ENCODE peak calls at places on chromosome 13, in nine cellular contexts. One of them, this sample, is unnamed.
A peak's percentile ranks its signal among the peaks of the same experiment; 100 is the strongest.

GRCh38 chr13:73300718-73301425 is 242.1 kb downstream of the KLF5 start:
- DNase-seq in cardiac muscle cell: no peak
- DNase-seq in astrocyte: no peak
- DNase-seq in HCT116: no peak
- DNase-seq in Peyer's patch: no peak
- DNase-seq in choroid plexus epithelial cell: no peak
- DNase-seq in omental fat pad: no peak
- DNase-seq in BJ: no peak
- DNase-seq in progenitor cell of endocrine pancreas: no peak
- DNase-seq in this sample: no peak

GRCh38 chr13:90732049-90732448 is 615.4 kb upstream of the MIR17HG start:
- DNase-seq in cardiac muscle cell: no peak
- DNase-seq in astrocyte: no peak
- DNase-seq in HCT116: no peak
- DNase-seq in Peyer's patch: no peak
- DNase-seq in choroid plexus epithelial cell: no peak
- DNase-seq in omental fat pad: no peak
- DNase-seq in BJ: no peak
- DNase-seq in progenitor cell of endocrine pancreas: no peak
- DNase-seq in this sample: no peak

GRCh38 chr13:94550030-94550738 is 45.8 kb downstream of the TGDS start:
- DNase-seq in cardiac muscle cell: peak; percentile 59
- DNase-seq in astrocyte: peak; percentile 49
- DNase-seq in HCT116: no peak
- DNase-seq in Peyer's patch: no peak
- DNase-seq in choroid plexus epithelial cell: peak; percentile 56
- DNase-seq in omental fat pad: peak; percentile 23
- DNase-seq in BJ: no peak
- DNase-seq in progenitor cell of endocrine pancreas: no peak
- DNase-seq in this sample: peak; percentile 39

GRCh38 chr13:113448885-113449692 is 4.2 kb downstream of the ADPRHL1 start:
- DNase-seq in cardiac muscle cell: no peak
- DNase-seq in astrocyte: no peak
- DNase-seq in HCT116: peak; percentile 96
- DNase-seq in Peyer's patch: peak; percentile 25
- DNase-seq in choroid plexus epithelial cell: no peak
- DNase-seq in omental fat pad: no peak
- DNase-seq in BJ: no peak
- DNase-seq in progenitor cell of endocrine pancreas: no peak
- DNase-seq in this sample: peak; percentile 86

GRCh38 chr13:40287428-40287827 is 379.0 kb downstream of the FOXO1 start:
- DNase-seq in cardiac muscle cell: no peak
- DNase-seq in astrocyte: no peak
- DNase-seq in HCT116: no peak
- DNase-seq in Peyer's patch: no peak
- DNase-seq in choroid plexus epithelial cell: no peak
- DNase-seq in omental fat pad: no peak
- DNase-seq in BJ: no peak
- DNase-seq in progenitor cell of endocrine pancreas: no peak
- DNase-seq in this sample: no peak

GRCh38 chr13:108534728-108535127 is 94.7 kb upstream of the MYO16 start:
- DNase-seq in cardiac muscle cell: no peak
- DNase-seq in astrocyte: no peak
- DNase-seq in HCT116: no peak
- DNase-seq in Peyer's patch: no peak
- DNase-seq in choroid plexus epithelial cell: no peak
- DNase-seq in omental fat pad: no peak
- DNase-seq in BJ: no peak
- DNase-seq in progenitor cell of endocrine pancreas: no peak
- DNase-seq in this sample: no peak

GRCh38 chr13:69956343-69956742 is 151.3 kb upstream of the ATXN8OS start:
- DNase-seq in cardiac muscle cell: no peak
- DNase-seq in astrocyte: no peak
- DNase-seq in HCT116: no peak
- DNase-seq in Peyer's patch: no peak
- DNase-seq in choroid plexus epithelial cell: no peak
- DNase-seq in omental fat pad: no peak
- DNase-seq in BJ: no peak
- DNase-seq in progenitor cell of endocrine pancreas: no peak
- DNase-seq in this sample: no peak

GRCh38 chr13:40940841-40941240 is 78.3 kb downstream of the ELF1 start:
- DNase-seq in cardiac muscle cell: peak; percentile 60
- DNase-seq in astrocyte: no peak
- DNase-seq in HCT116: no peak
- DNase-seq in Peyer's patch: no peak
- DNase-seq in choroid plexus epithelial cell: no peak
- DNase-seq in omental fat pad: no peak
- DNase-seq in BJ: no peak
- DNase-seq in progenitor cell of endocrine pancreas: no peak
- DNase-seq in this sample: no peak

GRCh38 chr13:76925115-76925514 is 23.2 kb upstream of the ACOD1 start:
- DNase-seq in cardiac muscle cell: no peak
- DNase-seq in astrocyte: peak; percentile 13
- DNase-seq in HCT116: no peak
- DNase-seq in Peyer's patch: no peak
- DNase-seq in choroid plexus epithelial cell: no peak
- DNase-seq in omental fat pad: no peak
- DNase-seq in BJ: no peak
- DNase-seq in progenitor cell of endocrine pancreas: no peak
- DNase-seq in this sample: no peak

GRCh38 chr13:67075239-67075638 is 154.9 kb downstream of the PCDH9 start:
- DNase-seq in cardiac muscle cell: peak; percentile 64
- DNase-seq in astrocyte: no peak
- DNase-seq in HCT116: no peak
- DNase-seq in Peyer's patch: no peak
- DNase-seq in choroid plexus epithelial cell: peak; percentile 73
- DNase-seq in omental fat pad: no peak
- DNase-seq in BJ: no peak
- DNase-seq in progenitor cell of endocrine pancreas: no peak
- DNase-seq in this sample: no peak
- TF ChIP-seq CTCF in cardiac muscle cell: peak; percentile 40
- TF ChIP-seq CTCF in astrocyte: no peak
- TF ChIP-seq CTCF in HCT116: no peak
- TF ChIP-seq CTCF in Peyer's patch: no peak
- TF ChIP-seq CTCF in choroid plexus epithelial cell: peak; percentile 51
- TF ChIP-seq CTCF in omental fat pad: no peak
- TF ChIP-seq CTCF in BJ: no peak
- TF ChIP-seq CTCF in progenitor cell of endocrine pancreas: no peak
- TF ChIP-seq CTCF in this sample: no peak

GRCh38 chr13:20173121-20173746 is 12.4 kb upstream of the GJA3 start:
- DNase-seq in cardiac muscle cell: no peak
- DNase-seq in astrocyte: no peak
- DNase-seq in HCT116: no peak
- DNase-seq in Peyer's patch: no peak
- DNase-seq in choroid plexus epithelial cell: no peak
- DNase-seq in omental fat pad: no peak
- DNase-seq in BJ: no peak
- DNase-seq in progenitor cell of endocrine pancreas: no peak
- DNase-seq in this sample: no peak

GRCh38 chr13:20165417-20166257 is 4.8 kb upstream of the GJA3 start:
- DNase-seq in cardiac muscle cell: no peak
- DNase-seq in astrocyte: no peak
- DNase-seq in HCT116: no peak
- DNase-seq in Peyer's patch: no peak
- DNase-seq in choroid plexus epithelial cell: no peak
- DNase-seq in omental fat pad: no peak
- DNase-seq in BJ: no peak
- DNase-seq in progenitor cell of endocrine pancreas: no peak
- DNase-seq in this sample: no peak

GRCh38 chr13:20170931-20171330 is 10.1 kb upstream of the GJA3 start:
- DNase-seq in cardiac muscle cell: no peak
- DNase-seq in astrocyte: no peak
- DNase-seq in HCT116: no peak
- DNase-seq in Peyer's patch: no peak
- DNase-seq in choroid plexus epithelial cell: no peak
- DNase-seq in omental fat pad: no peak
- DNase-seq in BJ: no peak
- DNase-seq in progenitor cell of endocrine pancreas: no peak
- DNase-seq in this sample: no peak

GRCh38 chr13:20171364-20171763 is 10.5 kb upstream of the GJA3 start:
- DNase-seq in cardiac muscle cell: no peak
- DNase-seq in astrocyte: peak; percentile 47
- DNase-seq in HCT116: no peak
- DNase-seq in Peyer's patch: no peak
- DNase-seq in choroid plexus epithelial cell: no peak
- DNase-seq in omental fat pad: no peak
- DNase-seq in BJ: no peak
- DNase-seq in progenitor cell of endocrine pancreas: no peak
- DNase-seq in this sample: no peak

GRCh38 chr13:20168396-20168795 is 7.5 kb upstream of the GJA3 start:
- DNase-seq in cardiac muscle cell: no peak
- DNase-seq in astrocyte: no peak
- DNase-seq in HCT116: no peak
- DNase-seq in Peyer's patch: no peak
- DNase-seq in choroid plexus epithelial cell: no peak
- DNase-seq in omental fat pad: no peak
- DNase-seq in BJ: no peak
- DNase-seq in progenitor cell of endocrine pancreas: no peak
- DNase-seq in this sample: no peak
- TF ChIP-seq CTCF in cardiac muscle cell: no peak
- TF ChIP-seq CTCF in astrocyte: no peak
- TF ChIP-seq CTCF in HCT116: no peak
- TF ChIP-seq CTCF in Peyer's patch: no peak
- TF ChIP-seq CTCF in choroid plexus epithelial cell: no peak
- TF ChIP-seq CTCF in omental fat pad: no peak
- TF ChIP-seq CTCF in BJ: no peak
- TF ChIP-seq CTCF in progenitor cell of endocrine pancreas: no peak
- TF ChIP-seq CTCF in this sample: no peak

GRCh38 chr13:33109801-33110200 is 93.6 kb downstream of the KL start:
- DNase-seq in cardiac muscle cell: no peak
- DNase-seq in astrocyte: no peak
- DNase-seq in HCT116: no peak
- DNase-seq in Peyer's patch: no peak
- DNase-seq in choroid plexus epithelial cell: no peak
- DNase-seq in omental fat pad: no peak
- DNase-seq in BJ: no peak
- DNase-seq in progenitor cell of endocrine pancreas: no peak
- DNase-seq in this sample: no peak
- TF ChIP-seq CTCF in cardiac muscle cell: peak; percentile 19
- TF ChIP-seq CTCF in astrocyte: peak; percentile 19
- TF ChIP-seq CTCF in HCT116: peak; percentile 55
- TF ChIP-seq CTCF in Peyer's patch: no peak
- TF ChIP-seq CTCF in choroid plexus epithelial cell: peak; percentile 50
- TF ChIP-seq CTCF in omental fat pad: no peak
- TF ChIP-seq CTCF in BJ: peak; percentile 13
- TF ChIP-seq CTCF in progenitor cell of endocrine pancreas: no peak
- TF ChIP-seq CTCF in this sample: no peak

GRCh38 chr13:97433727-97434416 is at the start of gene RAP2A:
- DNase-seq in cardiac muscle cell: peak; percentile 97
- DNase-seq in astrocyte: peak; percentile 79
- DNase-seq in HCT116: peak; percentile 65
- DNase-seq in Peyer's patch: peak; percentile 86
- DNase-seq in choroid plexus epithelial cell: peak; percentile 97
- DNase-seq in omental fat pad: peak; percentile 44
- DNase-seq in BJ: peak; percentile 50
- DNase-seq in progenitor cell of endocrine pancreas: peak; percentile 88
- DNase-seq in this sample: peak; percentile 90
- TF ChIP-seq CTCF in cardiac muscle cell: no peak
- TF ChIP-seq CTCF in astrocyte: no peak
- TF ChIP-seq CTCF in HCT116: no peak
- TF ChIP-seq CTCF in Peyer's patch: no peak
- TF ChIP-seq CTCF in choroid plexus epithelial cell: no peak
- TF ChIP-seq CTCF in omental fat pad: no peak
- TF ChIP-seq CTCF in BJ: no peak
- TF ChIP-seq CTCF in progenitor cell of endocrine pancreas: no peak
- TF ChIP-seq CTCF in this sample: no peak

DNA sequence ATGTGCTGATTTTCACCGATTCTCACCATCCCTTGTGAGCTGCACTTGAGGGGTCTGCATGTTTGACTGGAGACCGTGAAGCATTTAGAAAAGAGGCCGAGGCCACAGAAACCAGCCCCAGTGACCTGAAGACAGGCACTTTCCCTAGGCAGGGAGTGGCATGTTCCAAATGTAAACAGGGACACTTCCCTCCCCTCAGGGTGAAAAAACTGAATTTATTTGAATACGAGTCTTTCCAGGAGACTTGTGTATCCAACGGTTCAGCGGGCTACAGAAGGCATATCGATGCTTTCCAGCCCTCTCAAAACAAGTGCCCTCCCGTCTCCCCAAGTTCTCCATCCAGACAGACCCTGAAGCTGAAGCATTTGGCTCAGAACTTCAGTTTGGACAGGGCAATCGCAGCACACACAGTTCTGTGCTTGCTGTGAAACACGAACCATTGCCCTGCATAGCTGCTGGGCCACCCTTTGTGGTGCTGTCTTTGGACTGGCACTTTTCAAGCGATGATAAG is 106.1 kb downstream of the ZIC5 start:
- DNase-seq in cardiac muscle cell: no peak
- DNase-seq in astrocyte: no peak
- DNase-seq in HCT116: no peak
- DNase-seq in Peyer's patch: no peak
- DNase-seq in choroid plexus epithelial cell: no peak
- DNase-seq in omental fat pad: no peak
- DNase-seq in BJ: no peak
- DNase-seq in progenitor cell of endocrine pancreas: no peak
- DNase-seq in this sample: no peak
- TF ChIP-seq CTCF in cardiac muscle cell: no peak
- TF ChIP-seq CTCF in astrocyte: no peak
- TF ChIP-seq CTCF in HCT116: no peak
- TF ChIP-seq CTCF in Peyer's patch: no peak
- TF ChIP-seq CTCF in choroid plexus epithelial cell: no peak
- TF ChIP-seq CTCF in omental fat pad: no peak
- TF ChIP-seq CTCF in BJ: no peak
- TF ChIP-seq CTCF in progenitor cell of endocrine pancreas: no peak
- TF ChIP-seq CTCF in this sample: no peak